ENCODE peak calls at places on chromosomes 1 and 21, in seven cellular contexts. G is cardiac muscle cell, P is thyroid gland, R is kidney, S is HAP-1, O is fibroblast of the aortic adventitia, C is esophagus squamous epithelium. B is an unnamed sample.

GRCh38 chr1:3900150-3900968 is at the start of gene C1orf174:
- DNase-seq in P (peak; percentile 97), C (peak; percentile 99), O (peak; percentile 99), R (peak; percentile 99), G (peak; percentile 99), S (peak; percentile 94), B (peak; percentile 96)

GRCh38 chr1:107793896-107794440 is 171.0 kb downstream of the VAV3 start:
- DNase-seq in S (no peak), O (no peak), R (no peak), P (no peak), G (no peak), C (no peak), B (no peak)

GRCh38 chr1:147225193-147225730 is at the start of gene FMO5:
- DNase-seq in O (peak; percentile 64), S (peak; percentile 31), R (peak; percentile 84), G (peak; percentile 59), C (no peak), P (peak; percentile 68), B (no peak)

GRCh38 chr1:83086346-83086745 is 912.6 kb downstream of the TTLL7 start:
- DNase-seq in G (no peak), C (no peak), S (no peak), O (no peak), R (no peak), P (peak; percentile 42), B (no peak)

GRCh38 chr1:221440658-221441057 is 301.2 kb downstream of the DUSP10 start:
- DNase-seq in C (no peak), G (peak; percentile 55), P (peak; percentile 47), S (no peak), R (no peak), O (peak; percentile 62), B (no peak)

GRCh38 chr21:33265664-33266049 is 510 bp upstream of the IL10RB start:
- DNase-seq in O (no peak), P (peak; percentile 14), G (no peak), R (peak; percentile 78), C (peak; percentile 30), S (no peak), B (no peak)

GRCh38 chr1:21325231-21325718 is 35.0 kb upstream of the ECE1 start:
- DNase-seq in R (no peak), O (no peak), P (peak; percentile 77), G (no peak), S (no peak), C (no peak), B (no peak)

GRCh38 chr1:226987179-226987536 is 47.1 kb downstream of the COQ8A start:
- DNase-seq in G (no peak), P (no peak), S (no peak), R (peak; percentile 61), O (no peak), C (no peak), B (no peak)

GRCh38 chr1:231803353-231803752 is 176.8 kb downstream of the DISC1 start:
- DNase-seq in O (peak; percentile 80), S (no peak), P (no peak), G (no peak), C (no peak), R (no peak), B (peak; percentile 43)

GRCh38 chr1:231021540-231022031 is 18.5 kb downstream of the FAM89A start:
- DNase-seq in R (no peak), P (no peak), S (no peak), G (no peak), O (no peak), C (no peak), B (peak; percentile 36)

GRCh38 chr1:221530791-221531190 is 211.1 kb downstream of the DUSP10 start:
- DNase-seq in O (no peak), S (no peak), C (no peak), P (no peak), G (no peak), R (no peak), B (no peak)

GRCh38 chr1:200037904-200038644 is 10.6 kb downstream of the NR5A2 start:
- DNase-seq in C (no peak), G (no peak), P (no peak), O (no peak), S (peak; percentile 81), R (no peak), B (no peak)

GRCh38 chr1:226149806-226150205 is 36.7 kb downstream of the ACBD3 start:
- DNase-seq in G (no peak), R (no peak), O (no peak), P (no peak), S (peak; percentile 33), C (no peak), B (no peak)

GRCh38 chr1:29381426-29381825 is 145.1 kb downstream of the PTPRU start:
- DNase-seq in P (no peak), G (no peak), O (no peak), R (no peak), C (no peak), S (no peak), B (no peak)

GRCh38 chr1:61241411-61241838 is 159.1 kb downstream of the NFIA start:
- DNase-seq in C (no peak), S (no peak), G (no peak), P (peak; percentile 71), O (peak; percentile 86), R (no peak), B (no peak)
- H3K4me3 ChIP-seq in C (peak overlapping the region; percentile 29), S (no peak overlapping the region), G (no peak overlapping the region), P (no peak overlapping the region), O (no peak overlapping the region), R (no peak overlapping the region), B (no peak overlapping the region)

GRCh38 chr1:8217011-8217711 is 100.8 kb upstream of the SLC45A1 start:
- DNase-seq in P (peak; percentile 62), O (no peak), S (no peak), G (peak; percentile 38), R (peak; percentile 87), C (no peak), B (no peak)
- H3K4me3 ChIP-seq in P (no peak overlapping the region), O (peak overlapping the region; percentile 28), S (no peak overlapping the region), G (no peak overlapping the region), R (peak overlapping the region; percentile 14), C (peak overlapping the region; percentile 70), B (no peak overlapping the region)

GRCh38 chr1:215188302-215188950 is 105.9 kb downstream of the KCNK2 start:
- DNase-seq in P (no peak), G (no peak), O (peak; percentile 26), S (no peak), R (no peak), C (no peak), B (no peak)
- H3K4me3 ChIP-seq in P (no peak overlapping the region), G (no peak overlapping the region), O (no peak overlapping the region), S (no peak overlapping the region), R (no peak overlapping the region), C (no peak overlapping the region), B (no peak overlapping the region)

GRCh38 chr1:68590473-68590872 is 93.6 kb upstream of the DEPDC1 start:
- DNase-seq in P (no peak), O (no peak), G (no peak), S (no peak), C (no peak), R (no peak), B (no peak)
- H3K4me3 ChIP-seq in P (no peak overlapping the region), O (no peak overlapping the region), G (no peak overlapping the region), S (no peak overlapping the region), C (no peak overlapping the region), R (no peak overlapping the region), B (no peak overlapping the region)

DNA sequence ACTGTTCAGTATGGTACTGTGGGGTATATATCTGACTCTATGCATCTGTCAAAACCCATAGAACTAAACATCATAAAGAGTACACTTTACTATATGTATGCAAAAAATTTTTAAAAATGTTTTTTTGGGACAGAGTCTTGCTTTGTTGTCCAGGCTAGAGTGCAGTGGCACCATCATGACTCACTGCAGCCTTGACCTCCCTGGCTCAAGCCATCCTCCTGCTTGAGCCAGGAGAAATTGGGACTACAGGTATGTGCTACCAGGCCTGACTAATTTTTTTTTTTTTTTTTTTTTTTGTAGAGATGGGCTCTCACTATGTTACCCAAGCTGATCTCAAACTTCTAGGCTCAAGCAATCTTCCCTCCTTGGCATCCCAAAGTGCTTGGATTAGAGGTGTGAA is 11.5 kb downstream of the TRIT1 start:
- DNase-seq in C (no peak), R (no peak), G (no peak), S (no peak), O (no peak), P (no peak), B (no peak)
- H3K4me3 ChIP-seq in C (no peak overlapping the region), R (no peak overlapping the region), G (no peak overlapping the region), S (no peak overlapping the region), O (no peak overlapping the region), P (no peak overlapping the region), B (no peak overlapping the region)

GRCh38 chr1:205240118-205240517 is 12.4 kb downstream of the TMCC2 start:
- DNase-seq in R (no peak), O (no peak), P (no peak), G (no peak), S (no peak), C (no peak), B (no peak)

GRCh38 chr1:205240569-205240968 is 12.8 kb downstream of the TMCC2 start:
- DNase-seq in P (no peak), S (no peak), O (no peak), G (no peak), R (no peak), C (no peak), B (no peak)

GRCh38 chr1:205237526-205238484 is 10.1 kb downstream of the TMCC2 start:
- DNase-seq in S (no peak), O (no peak), P (no peak), G (no peak), C (no peak), R (no peak), B (no peak)

GRCh38 chr1:205241366-205242030 is 13.8 kb downstream of the TMCC2 start:
- DNase-seq in O (no peak), R (no peak), P (no peak), S (no peak), G (no peak), C (no peak), B (no peak)

DNA sequence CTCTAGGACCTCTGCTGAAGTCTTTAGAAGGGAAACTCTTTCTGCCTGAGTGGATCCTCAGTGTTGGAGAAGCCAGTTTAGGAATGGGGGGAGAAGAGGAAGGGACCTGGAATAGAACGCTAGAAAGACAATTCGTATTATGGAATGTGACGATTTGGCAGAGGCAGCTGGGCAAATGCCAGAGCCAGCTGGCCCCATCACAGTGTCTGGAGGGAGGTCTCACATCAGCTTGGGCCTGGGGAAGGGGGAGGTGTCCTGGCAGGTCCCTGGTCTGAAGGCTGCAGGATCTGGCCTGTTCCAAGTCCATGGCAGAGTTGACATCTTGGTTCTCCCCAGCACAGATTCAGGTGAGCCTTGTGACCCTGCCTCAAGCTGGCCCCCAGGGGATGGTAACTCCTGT is 11.3 kb downstream of the TMCC2 start:
- DNase-seq in R (no peak), C (no peak), G (no peak), P (no peak), O (no peak), S (no peak), B (no peak)
- H3K4me3 ChIP-seq in R (no peak overlapping the region), C (no peak overlapping the region), G (no peak overlapping the region), P (no peak overlapping the region), O (no peak overlapping the region), S (no peak overlapping the region), B (no peak overlapping the region)

GRCh38 chr21:34526618-34527290 is 14.7 kb upstream of the KCNE1 start:
- DNase-seq in C (no peak), R (no peak), G (peak; percentile 91), O (peak; percentile 100), S (peak; percentile 80), P (peak; percentile 82), B (peak; percentile 100)
- H3K4me3 ChIP-seq in C (peak overlapping the region; percentile 62), R (peak overlapping the region; percentile 94), G (no peak overlapping the region), O (peak overlapping the region; percentile 58), S (no peak overlapping the region), P (no peak overlapping the region), B (peak overlapping the region; percentile 61)

B was measured in skeletal muscle cell.